ENCODE peak calls at places on chromosomes 11 and 22, in nine cellular contexts. E is A549, O is K562, R is HCT116, I is HL-60, Q is SK-N-SH, D is HepG2, B is Panc1, K is GM12878. V is an unnamed sample.

GRCh38 chr11:72814831-72815618 is 814 bp downstream of the ATG16L2 start:
- DNase-seq in R (peak; percentile 71), B (no peak), I (peak; percentile 63), D (peak; percentile 54), E (peak; percentile 86), O (peak; percentile 69), Q (no peak), K (no peak), V (peak; percentile 86)

GRCh38 chr11:130999086-130999485 is 82.8 kb upstream of the SNX19 start:
- DNase-seq in D (no peak), K (no peak), O (no peak), Q (no peak), R (no peak), E (no peak), I (no peak), B (no peak), V (no peak)

GRCh38 chr11:64747961-64748715 is 4.2 kb upstream of the RASGRP2 start:
- DNase-seq in I (no peak), D (no peak), Q (no peak), K (no peak), B (no peak), R (no peak), E (no peak), O (no peak), V (no peak)

GRCh38 chr11:110091995-110092576 is 1.1 kb upstream of the ZC3H12C start:
- DNase-seq in E (no peak), B (no peak), R (peak; percentile 3), D (peak; percentile 7), I (no peak), K (no peak), O (no peak), Q (no peak), V (peak; percentile 34)

GRCh38 chr11:93773045-93773477 is 11.0 kb upstream of the MED17 start:
- DNase-seq in R (no peak), O (no peak), D (peak; percentile 69), E (no peak), K (no peak), I (no peak), B (no peak), Q (no peak), V (peak; percentile 13)

GRCh38 chr11:2151500-2152257 is 9.3 kb downstream of the INS start:
- DNase-seq in D (peak; percentile 73), O (peak; percentile 84), R (peak; percentile 75), K (no peak), B (peak; percentile 83), E (peak; percentile 85), I (peak; percentile 69), Q (peak; percentile 90), V (peak; percentile 92)

GRCh38 chr11:69475866-69476714 is 5.4 kb upstream of the LINC01488 start:
- DNase-seq in B (no peak), O (no peak), E (no peak), R (no peak), Q (no peak), D (no peak), K (no peak), I (no peak), V (peak; percentile 72)

GRCh38 chr11:2990617-2991476 is 1.3 kb downstream of the NAP1L4 start:
- DNase-seq in E (peak; percentile 28), O (no peak), I (peak; percentile 34), Q (no peak), B (no peak), K (no peak), D (peak; percentile 77), R (no peak), V (peak; percentile 46)

GRCh38 chr11:114880458-114880857 is 202.1 kb downstream of the NXPE2 start:
- DNase-seq in I (no peak), K (no peak), Q (no peak), E (no peak), O (no peak), D (no peak), B (no peak), R (no peak), V (no peak)

GRCh38 chr11:5809905-5810792 is 1.4 kb downstream of the OR52N2 start:
- DNase-seq in E (no peak), K (no peak), I (no peak), Q (no peak), R (no peak), D (no peak), B (no peak), O (peak; percentile 28), V (peak; percentile 8)

GRCh38 chr11:5807580-5807979 is 1.1 kb upstream of the OR52N2 start:
- DNase-seq in Q (no peak), B (no peak), O (no peak), E (no peak), R (no peak), D (peak; percentile 8), K (no peak), I (no peak), V (peak; percentile 55)

GRCh38 chr11:5803982-5804381 is 4.7 kb upstream of the OR52N2 start:
- DNase-seq in B (no peak), O (no peak), Q (no peak), D (no peak), R (no peak), I (no peak), K (no peak), E (no peak), V (no peak)

GRCh38 chr11:5809122-5809519 is 397 bp downstream of the OR52N2 start:
- DNase-seq in E (no peak), B (no peak), O (no peak), I (no peak), D (no peak), R (no peak), K (no peak), Q (no peak), V (no peak)

DNA sequence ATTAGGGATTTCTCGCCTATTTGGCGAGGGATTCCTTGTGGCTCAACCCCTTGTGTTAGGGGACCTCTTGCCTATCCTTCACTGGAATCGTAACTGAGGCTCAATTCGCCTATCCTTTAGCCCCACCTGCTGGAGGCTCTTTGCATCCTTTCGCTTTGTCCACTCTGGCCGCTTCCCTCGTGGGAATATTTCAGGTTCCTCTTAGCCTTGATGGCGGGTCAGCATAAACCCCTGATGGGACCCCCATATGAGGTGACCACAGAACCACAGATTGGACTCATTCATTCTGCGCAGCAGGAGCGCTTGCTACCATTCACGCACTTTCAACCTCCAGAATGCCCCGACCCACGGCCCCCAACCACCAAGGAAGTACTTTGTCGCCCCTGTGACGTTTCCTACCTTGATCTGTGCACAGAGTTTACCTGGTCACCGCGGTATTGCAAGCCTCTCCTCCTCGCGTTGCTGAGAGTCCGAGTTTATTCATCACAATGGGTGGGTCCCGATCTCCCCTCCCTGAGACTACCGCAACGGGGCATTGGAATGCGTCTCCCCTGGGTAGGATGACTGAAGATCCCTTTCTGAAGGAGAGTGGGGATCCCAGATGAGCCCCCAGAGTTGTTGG is at the start of gene OR52N2:
- DNase-seq in Q (peak; percentile 29), I (peak; percentile 68), O (peak; percentile 20), B (peak; percentile 76), D (peak; percentile 63), R (peak; percentile 61), K (peak; percentile 53), E (peak; percentile 70), V (peak; percentile 88)
- TF ChIP-seq REST in Q (no peak), I (no peak), O (no peak), B (no peak), D (no peak), R (no peak), K (no peak), E (no peak), V (no peak)

DNA sequence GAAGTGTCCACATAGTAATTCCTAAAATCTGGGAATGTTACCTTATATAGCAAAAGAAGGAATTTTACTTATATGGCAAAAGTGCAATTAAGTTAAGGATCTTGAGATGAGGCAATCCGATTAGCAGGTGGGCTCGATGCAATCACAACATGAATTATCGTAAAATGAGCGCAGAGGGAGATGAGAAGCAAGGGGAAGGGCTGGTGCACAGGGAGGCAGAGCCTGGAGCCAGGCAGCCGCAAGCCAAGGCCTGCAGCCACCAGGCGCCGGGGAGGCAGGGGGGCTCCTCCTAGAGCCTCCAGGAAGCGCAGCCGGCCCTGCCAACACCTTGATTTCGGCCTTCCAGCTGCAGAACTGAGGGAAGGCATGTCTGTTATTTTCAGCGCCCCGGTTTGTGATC is 85.7 kb downstream of the CELSR1 start:
- DNase-seq in K (no peak), D (no peak), E (no peak), Q (no peak), I (no peak), O (no peak), R (no peak), B (no peak), V (no peak)
- TF ChIP-seq REST in K (no peak), D (no peak), E (no peak), Q (no peak), I (no peak), O (no peak), R (no peak), B (no peak), V (no peak)

GRCh38 chr22:42752230-42752746 is 31.6 kb upstream of the A4GALT start:
- DNase-seq in Q (peak; percentile 32), B (no peak), K (no peak), R (no peak), E (peak; percentile 51), I (no peak), D (no peak), O (no peak), V (no peak)

GRCh38 chr22:42747701-42748513 is 27.2 kb upstream of the A4GALT start:
- DNase-seq in K (no peak), R (no peak), Q (no peak), I (no peak), O (no peak), B (no peak), E (no peak), D (peak; percentile 74), V (no peak)

GRCh38 chr22:42754658-42755057 is 34.0 kb upstream of the A4GALT start:
- DNase-seq in O (peak; percentile 44), E (peak; percentile 97), R (no peak), Q (no peak), D (peak; percentile 94), K (no peak), I (no peak), B (no peak), V (no peak)

GRCh38 chr22:42757475-42757874 is 36.8 kb upstream of the A4GALT start:
- DNase-seq in E (no peak), B (no peak), D (no peak), R (no peak), K (no peak), O (no peak), I (no peak), Q (no peak), V (peak; percentile 76)

GRCh38 chr22:42752912-42753311 is 32.2 kb upstream of the A4GALT start:
- DNase-seq in D (no peak), O (no peak), Q (peak; percentile 44), I (no peak), K (peak; percentile 27), B (no peak), R (no peak), E (no peak), V (no peak)
- TF ChIP-seq REST in D (no peak), O (no peak), Q (no peak), I (no peak), K (no peak), B (no peak), R (no peak), E (no peak), V (no peak)

GRCh38 chr22:19036229-19036522 is 86.0 kb downstream of the DGCR2 start:
- DNase-seq in K (no peak), I (no peak), D (no peak), O (no peak), Q (no peak), E (no peak), R (no peak), B (no peak), V (no peak)
- TF ChIP-seq REST in K (no peak), I (no peak), D (no peak), O (no peak), Q (no peak), E (no peak), R (no peak), B (no peak), V (no peak)

V was measured in GM23338.